ENCODE peak calls at places on chromosomes 5 and 9, in ten cellular contexts. C is cardiac muscle cell, K is AG10803, D is fibroblast of lung, Z is astrocyte, P is A549, M is GM12865, A is body of pancreas, Q is neural progenitor cell, B is WERI-Rb-1. H is an unnamed sample.

GRCh38 chr9:109002141-109002540 is 11.2 kb downstream of the CTNNAL1 start:
- DNase-seq in A (no peak), Z (no peak), K (no peak), P (no peak), B (no peak), D (no peak), Q (no peak), M (no peak), C (no peak), H (no peak)

GRCh38 chr5:42059291-42059690 is 134.2 kb downstream of the FBXO4 start:
- DNase-seq in M (no peak), Z (peak), D (peak), P (no peak), C (no peak), B (no peak), A (no peak), Q (no peak), K (no peak), H (no peak)

GRCh38 chr5:79811904-79812303 is 122.3 kb downstream of the CMYA5 start:
- DNase-seq in Q (no peak), C (no peak), Z (no peak), M (no peak), K (no peak), B (no peak), A (no peak), P (no peak), D (no peak), H (no peak)

GRCh38 chr9:19230356-19231125 is at the start of gene DENND4C:
- DNase-seq in K (peak), Z (peak), Q (peak), C (peak), D (peak), B (peak), P (peak), A (peak), M (peak), H (peak)

GRCh38 chr5:179272326-179273073 is 72.8 kb downstream of the ADAMTS2 start:
- DNase-seq in Q (peak), A (no peak), M (no peak), D (no peak), Z (no peak), K (no peak), B (no peak), P (no peak), C (no peak), H (no peak)

GRCh38 chr5:143010335-143010734 is 240.2 kb downstream of the ARHGAP26 start:
- DNase-seq in M (no peak), P (no peak), K (no peak), B (peak), D (peak), Z (peak), Q (no peak), C (no peak), A (no peak), H (no peak)

GRCh38 chr5:31121224-31121623 is 72.3 kb upstream of the CDH6 start:
- DNase-seq in D (no peak), Q (no peak), M (no peak), Z (no peak), A (no peak), K (no peak), C (no peak), B (no peak), P (no peak), H (no peak)

GRCh38 chr5:137710086-137710485 is 25.8 kb downstream of the KLHL3 start:
- DNase-seq in B (no peak), M (no peak), Q (no peak), C (no peak), A (no peak), Z (no peak), K (no peak), P (no peak), D (no peak), H (no peak)

GRCh38 chr9:19232117-19232829 is 1.8 kb downstream of the DENND4C start:
- DNase-seq in D (no peak), B (no peak), Q (no peak), P (no peak), C (no peak), K (peak), A (no peak), Z (no peak), M (peak), H (no peak)

GRCh38 chr9:126293522-126293889 is 33.1 kb upstream of the MVB12B start:
- DNase-seq in K (no peak), M (no peak), D (no peak), Z (no peak), Q (peak), B (no peak), C (no peak), A (no peak), P (no peak), H (no peak)
- TF ChIP-seq CTCF in K (no peak), M (peak), D (no peak), Z (no peak), Q (peak), B (peak), C (peak), A (no peak), P (peak), H (peak)

GRCh38 chr5:93572773-93573626 is 8.0 kb downstream of the NR2F1-AS1 start:
- DNase-seq in M (no peak), K (peak), C (no peak), Z (peak), Q (peak), B (peak), P (no peak), D (peak), A (no peak), H (no peak)

GRCh38 chr5:93571111-93571977 is 9.7 kb downstream of the NR2F1-AS1 start:
- DNase-seq in C (no peak), Z (no peak), K (no peak), P (no peak), D (no peak), A (no peak), Q (peak), B (no peak), M (no peak), H (no peak)

GRCh38 chr5:93572101-93572772 is 8.8 kb downstream of the NR2F1-AS1 start:
- DNase-seq in A (no peak), B (no peak), K (peak), P (no peak), D (no peak), M (no peak), C (no peak), Z (no peak), Q (peak), H (no peak)

GRCh38 chr5:93569295-93570164 is 11.5 kb downstream of the NR2F1-AS1 start:
- DNase-seq in P (no peak), M (no peak), A (no peak), C (no peak), Q (peak), B (no peak), D (no peak), Z (no peak), K (no peak), H (no peak)

DNA sequence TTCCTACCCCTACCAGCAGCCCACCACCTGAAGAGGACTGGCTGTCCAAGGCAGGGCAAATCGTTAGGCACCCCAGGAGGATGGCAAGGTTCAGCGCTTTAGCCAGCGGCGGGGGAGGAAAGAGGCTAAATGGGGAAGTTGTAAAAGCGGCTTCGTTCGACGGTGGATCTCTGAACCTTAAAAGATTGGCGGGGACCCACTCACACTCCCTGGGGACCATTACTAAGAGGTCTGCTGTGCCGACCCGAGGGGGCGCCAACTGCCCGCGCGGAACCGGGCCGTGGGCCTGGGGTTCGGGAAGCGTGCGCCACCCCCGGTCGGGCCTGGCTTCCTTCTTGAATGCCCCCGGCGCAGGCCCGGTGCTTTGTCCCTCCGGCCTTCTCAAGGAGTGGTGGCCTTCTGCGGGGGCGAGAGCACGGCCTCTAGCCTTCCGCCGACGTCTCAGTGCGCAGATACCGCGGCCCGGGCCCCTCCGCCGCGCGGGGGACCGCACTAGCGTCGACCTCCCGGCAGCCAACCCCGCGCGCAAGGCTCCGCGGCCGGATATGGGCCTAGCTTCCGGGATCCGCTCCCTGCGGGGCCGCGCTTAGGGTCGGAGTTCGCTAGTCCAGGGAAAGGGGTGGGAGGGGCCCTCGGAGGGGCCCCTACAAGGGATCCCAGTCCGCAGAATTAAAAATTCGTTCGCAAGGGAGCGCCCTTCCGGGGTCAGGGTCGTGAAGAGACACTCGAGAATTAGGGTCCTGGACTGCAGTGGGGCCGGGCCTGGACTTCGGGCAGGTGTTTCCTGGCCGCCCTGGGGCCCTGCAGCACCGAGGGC is 10.5 kb downstream of the NR2F1-AS1 start:
- DNase-seq in Q (peak), M (no peak), A (no peak), C (no peak), K (no peak), Z (no peak), D (no peak), B (no peak), P (no peak), H (no peak)
- H3K4me3 ChIP-seq in Q (peak), M (no peak), A (no peak), C (peak), K (no peak), Z (no peak), D (no peak), B (no peak), P (no peak), H (peak)

GRCh38 chr9:129584136-129584535 is 36.8 kb downstream of the C9orf50 start:
- DNase-seq in P (peak), Q (peak), D (peak), A (peak), Z (peak), B (peak), M (peak), K (peak), C (peak), H (peak)

GRCh38 chr9:129585352-129585751 is 35.5 kb downstream of the C9orf50 start:
- DNase-seq in C (no peak), Z (no peak), P (no peak), M (no peak), A (no peak), K (no peak), D (no peak), Q (no peak), B (no peak), H (no peak)

GRCh38 chr9:129586241-129586640 is 34.7 kb downstream of the C9orf50 start:
- DNase-seq in D (no peak), C (no peak), M (no peak), B (no peak), A (no peak), K (no peak), P (no peak), Z (no peak), Q (no peak), H (no peak)

GRCh38 chr9:129587487-129588262 is 33.2 kb downstream of the C9orf50 start:
- DNase-seq in Q (no peak), P (no peak), D (no peak), Z (no peak), M (no peak), B (no peak), C (no peak), K (no peak), A (no peak), H (no peak)

GRCh38 chr9:129586647-129587046 is 34.3 kb downstream of the C9orf50 start:
- DNase-seq in M (no peak), K (peak), A (no peak), Z (no peak), Q (no peak), C (no peak), P (no peak), D (no peak), B (no peak), H (no peak)
- TF ChIP-seq CTCF in M (no peak), K (no peak), A (no peak), Z (no peak), Q (no peak), C (no peak), P (no peak), D (no peak), B (no peak), H (no peak)

GRCh38 chr9:77952641-77953341 is 78.8 kb downstream of the GNAQ start:
- DNase-seq in C (no peak), Q (no peak), Z (peak), A (no peak), P (no peak), D (peak), B (no peak), K (peak), M (no peak), H (no peak)
- H3K4me3 ChIP-seq in C (no peak), Q (no peak), Z (no peak), A (no peak), P (no peak), D (no peak), B (no peak), K (no peak), M (no peak), H (no peak)

DNA sequence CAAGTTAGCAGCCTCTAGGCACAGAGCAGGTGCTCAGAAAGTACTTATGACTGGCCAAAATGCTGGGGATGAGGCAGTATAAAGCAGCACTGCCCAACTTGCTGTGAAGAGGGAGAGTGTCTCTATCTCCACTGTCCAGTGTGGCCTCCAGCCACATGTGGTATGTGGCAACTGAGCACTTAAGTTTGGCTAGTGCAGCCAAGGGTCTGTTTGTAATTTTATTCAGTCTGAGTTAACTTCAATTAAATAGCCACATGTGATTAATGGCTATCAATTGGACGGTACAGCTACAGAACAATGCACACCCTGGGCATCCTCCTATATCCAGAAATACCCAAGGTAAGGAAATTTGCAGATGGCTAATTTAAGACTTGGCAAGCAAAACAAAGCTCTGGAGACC is 26.9 kb downstream of the ROR2 start:
- DNase-seq in B (no peak), Z (no peak), A (no peak), K (peak), M (no peak), C (no peak), P (no peak), D (no peak), Q (no peak), H (no peak)
- TF ChIP-seq CTCF in B (no peak), Z (no peak), A (no peak), K (no peak), M (no peak), C (no peak), P (no peak), D (no peak), Q (no peak), H (no peak)